ENCODE peak calls at places on chromosomes 11 and 22, in ten cellular contexts. N, V, W, E, P, Q, Z, J, A and U are unnamed samples.

GRCh38 chr11:22730319-22730718 is 63.9 kb downstream of the GAS2 start:
- DNase-seq in Q (no peak), W (no peak), Z (no peak), V (no peak), A (peak), P (no peak), J (no peak), E (no peak), N (no peak), U (no peak)

GRCh38 chr11:134763030-134763388 is 351.0 kb upstream of the B3GAT1 start:
- DNase-seq in Z (no peak), J (no peak), W (no peak), Q (no peak), A (no peak), E (no peak), N (no peak), V (no peak), P (no peak), U (no peak)

GRCh38 chr11:76628408-76628947 is 42.1 kb downstream of the LRRC32 start:
- DNase-seq in E (peak), A (no peak), N (no peak), W (peak), Q (no peak), Z (no peak), J (no peak), V (peak), P (no peak), U (no peak)

GRCh38 chr22:35587447-35587870 is 29.7 kb downstream of the MB start:
- DNase-seq in P (no peak), A (peak), E (no peak), J (no peak), N (no peak), V (no peak), Q (no peak), Z (no peak), W (no peak), U (no peak)

GRCh38 chr11:57322881-57323467 is 1.8 kb downstream of the TNKS1BP1 start:
- DNase-seq in J (no peak), A (peak), N (no peak), P (no peak), Q (no peak), Z (no peak), W (no peak), E (no peak), V (no peak), U (no peak)

GRCh38 chr11:69825037-69825834 is 6.0 kb upstream of the FGF3 start:
- DNase-seq in J (no peak), E (no peak), P (no peak), Z (no peak), W (no peak), V (no peak), Q (no peak), A (no peak), N (no peak), U (no peak)

GRCh38 chr22:47374273-47374771 is 611.9 kb downstream of the TBC1D22A start:
- DNase-seq in E (no peak), W (no peak), P (peak), V (no peak), J (no peak), N (no peak), A (no peak), Q (no peak), Z (no peak), U (no peak)

GRCh38 chr11:106961048-106961447 is 57.2 kb downstream of the GUCY1A2 start:
- DNase-seq in W (no peak), A (no peak), Z (no peak), N (no peak), P (no peak), V (no peak), Q (no peak), E (no peak), J (no peak), U (no peak)